ENCODE peak calls at places on chromosomes 16 and 17, in ten cellular contexts. One of them, this sample, is unnamed.

GRCh38 chr16:52621651-52622050 is 74.7 kb upstream of the TOX3 start:
- DNase-seq in tibial nerve: no peak
- DNase-seq in esophagus muscularis mucosa: no peak
- DNase-seq in AG04450: no peak
- DNase-seq in adrenal gland: no peak
- DNase-seq in HCT116: no peak
- DNase-seq in neural progenitor cell: no peak
- DNase-seq in thoracic aorta: no peak
- DNase-seq in fibroblast of lung: no peak
- DNase-seq in A549: no peak
- DNase-seq in this sample: no peak

GRCh38 chr16:72493681-72494415 is 321.9 kb upstream of the PMFBP1 start:
- DNase-seq in tibial nerve: no peak
- DNase-seq in esophagus muscularis mucosa: no peak
- DNase-seq in AG04450: peak
- DNase-seq in adrenal gland: no peak
- DNase-seq in HCT116: no peak
- DNase-seq in neural progenitor cell: no peak
- DNase-seq in thoracic aorta: no peak
- DNase-seq in fibroblast of lung: peak
- DNase-seq in A549: no peak
- DNase-seq in this sample: no peak

GRCh38 chr16:89201467-89202377 is 1.4 kb upstream of the SLC22A31 start:
- DNase-seq in tibial nerve: no peak
- DNase-seq in esophagus muscularis mucosa: no peak
- DNase-seq in AG04450: no peak
- DNase-seq in adrenal gland: peak
- DNase-seq in HCT116: peak
- DNase-seq in neural progenitor cell: peak
- DNase-seq in thoracic aorta: no peak
- DNase-seq in fibroblast of lung: peak
- DNase-seq in A549: peak
- DNase-seq in this sample: no peak

GRCh38 chr17:74529243-74529642 is 2.0 kb downstream of the CD300LB start:
- DNase-seq in tibial nerve: no peak
- DNase-seq in esophagus muscularis mucosa: peak
- DNase-seq in AG04450: no peak
- DNase-seq in adrenal gland: peak
- DNase-seq in HCT116: no peak
- DNase-seq in neural progenitor cell: no peak
- DNase-seq in thoracic aorta: no peak
- DNase-seq in fibroblast of lung: no peak
- DNase-seq in A549: no peak
- DNase-seq in this sample: peak

GRCh38 chr17:5788266-5788900 is 204.1 kb upstream of the NLRP1 start:
- DNase-seq in tibial nerve: no peak
- DNase-seq in esophagus muscularis mucosa: no peak
- DNase-seq in AG04450: no peak
- DNase-seq in adrenal gland: no peak
- DNase-seq in HCT116: no peak
- DNase-seq in neural progenitor cell: no peak
- DNase-seq in thoracic aorta: no peak
- DNase-seq in fibroblast of lung: peak
- DNase-seq in A549: no peak
- DNase-seq in this sample: no peak

GRCh38 chr17:37494401-37494831 is 4.7 kb downstream of the DUSP14 start:
- DNase-seq in tibial nerve: no peak
- DNase-seq in esophagus muscularis mucosa: no peak
- DNase-seq in AG04450: no peak
- DNase-seq in adrenal gland: no peak
- DNase-seq in HCT116: no peak
- DNase-seq in neural progenitor cell: no peak
- DNase-seq in thoracic aorta: no peak
- DNase-seq in fibroblast of lung: peak
- DNase-seq in A549: no peak
- DNase-seq in this sample: no peak

GRCh38 chr17:50015146-50015545 is 20.1 kb upstream of the DLX3 start:
- DNase-seq in tibial nerve: no peak
- DNase-seq in esophagus muscularis mucosa: no peak
- DNase-seq in AG04450: no peak
- DNase-seq in adrenal gland: no peak
- DNase-seq in HCT116: no peak
- DNase-seq in neural progenitor cell: no peak
- DNase-seq in thoracic aorta: no peak
- DNase-seq in fibroblast of lung: no peak
- DNase-seq in A549: no peak
- DNase-seq in this sample: no peak

GRCh38 chr16:15949210-15950166 is at the start of gene ABCC1:
- DNase-seq in tibial nerve: no peak
- DNase-seq in esophagus muscularis mucosa: no peak
- DNase-seq in AG04450: no peak
- DNase-seq in adrenal gland: no peak
- DNase-seq in HCT116: no peak
- DNase-seq in neural progenitor cell: peak
- DNase-seq in thoracic aorta: no peak
- DNase-seq in fibroblast of lung: peak
- DNase-seq in A549: peak
- DNase-seq in this sample: no peak

GRCh38 chr17:21162394-21162775 is 35.6 kb downstream of the DHRS7B start:
- DNase-seq in tibial nerve: no peak
- DNase-seq in esophagus muscularis mucosa: no peak
- DNase-seq in AG04450: no peak
- DNase-seq in adrenal gland: no peak
- DNase-seq in HCT116: no peak
- DNase-seq in neural progenitor cell: no peak
- DNase-seq in thoracic aorta: no peak
- DNase-seq in fibroblast of lung: no peak
- DNase-seq in A549: no peak
- DNase-seq in this sample: no peak

GRCh38 chr17:21160401-21160800 is 33.6 kb downstream of the DHRS7B start:
- DNase-seq in tibial nerve: no peak
- DNase-seq in esophagus muscularis mucosa: no peak
- DNase-seq in AG04450: no peak
- DNase-seq in adrenal gland: no peak
- DNase-seq in HCT116: no peak
- DNase-seq in neural progenitor cell: no peak
- DNase-seq in thoracic aorta: no peak
- DNase-seq in fibroblast of lung: no peak
- DNase-seq in A549: no peak
- DNase-seq in this sample: no peak

GRCh38 chr17:21164226-21165019 is 37.7 kb downstream of the DHRS7B start:
- DNase-seq in tibial nerve: no peak
- DNase-seq in esophagus muscularis mucosa: no peak
- DNase-seq in AG04450: no peak
- DNase-seq in adrenal gland: no peak
- DNase-seq in HCT116: no peak
- DNase-seq in neural progenitor cell: no peak
- DNase-seq in thoracic aorta: no peak
- DNase-seq in fibroblast of lung: no peak
- DNase-seq in A549: no peak
- DNase-seq in this sample: no peak

GRCh38 chr17:21163101-21163500 is 36.3 kb downstream of the DHRS7B start:
- DNase-seq in tibial nerve: no peak
- DNase-seq in esophagus muscularis mucosa: no peak
- DNase-seq in AG04450: no peak
- DNase-seq in adrenal gland: no peak
- DNase-seq in HCT116: no peak
- DNase-seq in neural progenitor cell: no peak
- DNase-seq in thoracic aorta: no peak
- DNase-seq in fibroblast of lung: no peak
- DNase-seq in A549: no peak
- DNase-seq in this sample: no peak

GRCh38 chr17:21161498-21162393 is 35.0 kb downstream of the DHRS7B start:
- DNase-seq in tibial nerve: no peak
- DNase-seq in esophagus muscularis mucosa: no peak
- DNase-seq in AG04450: no peak
- DNase-seq in adrenal gland: no peak
- DNase-seq in HCT116: no peak
- DNase-seq in neural progenitor cell: no peak
- DNase-seq in thoracic aorta: no peak
- DNase-seq in fibroblast of lung: peak
- DNase-seq in A549: peak
- DNase-seq in this sample: no peak
- H3K27ac ChIP-seq in tibial nerve: peak
- H3K27ac ChIP-seq in esophagus muscularis mucosa: peak
- H3K27ac ChIP-seq in AG04450: no peak
- H3K27ac ChIP-seq in adrenal gland: peak
- H3K27ac ChIP-seq in HCT116: no peak
- H3K27ac ChIP-seq in neural progenitor cell: no peak
- H3K27ac ChIP-seq in thoracic aorta: peak
- H3K27ac ChIP-seq in fibroblast of lung: peak
- H3K27ac ChIP-seq in A549: peak
- H3K27ac ChIP-seq in this sample: peak

GRCh38 chr16:57486858-57487834 is 853 bp upstream of the DOK4 start:
- DNase-seq in tibial nerve: no peak
- DNase-seq in esophagus muscularis mucosa: no peak
- DNase-seq in AG04450: no peak
- DNase-seq in adrenal gland: no peak
- DNase-seq in HCT116: no peak
- DNase-seq in neural progenitor cell: no peak
- DNase-seq in thoracic aorta: no peak
- DNase-seq in fibroblast of lung: no peak
- DNase-seq in A549: no peak
- DNase-seq in this sample: no peak
- H3K4me3 ChIP-seq in tibial nerve: peak
- H3K4me3 ChIP-seq in esophagus muscularis mucosa: peak
- H3K4me3 ChIP-seq in AG04450: peak
- H3K4me3 ChIP-seq in adrenal gland: peak
- H3K4me3 ChIP-seq in HCT116: peak
- H3K4me3 ChIP-seq in neural progenitor cell: no peak
- H3K4me3 ChIP-seq in thoracic aorta: peak
- H3K4me3 ChIP-seq in fibroblast of lung: peak
- H3K4me3 ChIP-seq in A549: no peak
- H3K4me3 ChIP-seq in this sample: peak

GRCh38 chr16:27639588-27640276 is 89.8 kb downstream of the KATNIP start:
- DNase-seq in tibial nerve: no peak
- DNase-seq in esophagus muscularis mucosa: no peak
- DNase-seq in AG04450: peak
- DNase-seq in adrenal gland: peak
- DNase-seq in HCT116: peak
- DNase-seq in neural progenitor cell: peak
- DNase-seq in thoracic aorta: no peak
- DNase-seq in fibroblast of lung: peak
- DNase-seq in A549: peak
- DNase-seq in this sample: no peak

GRCh38 chr16:27640277-27640600 is 90.3 kb downstream of the KATNIP start:
- DNase-seq in tibial nerve: no peak
- DNase-seq in esophagus muscularis mucosa: no peak
- DNase-seq in AG04450: no peak
- DNase-seq in adrenal gland: no peak
- DNase-seq in HCT116: no peak
- DNase-seq in neural progenitor cell: no peak
- DNase-seq in thoracic aorta: no peak
- DNase-seq in fibroblast of lung: peak
- DNase-seq in A549: no peak
- DNase-seq in this sample: no peak

GRCh38 chr16:27644165-27644564 is 94.2 kb downstream of the KATNIP start:
- DNase-seq in tibial nerve: no peak
- DNase-seq in esophagus muscularis mucosa: no peak
- DNase-seq in AG04450: no peak
- DNase-seq in adrenal gland: no peak
- DNase-seq in HCT116: no peak
- DNase-seq in neural progenitor cell: no peak
- DNase-seq in thoracic aorta: no peak
- DNase-seq in fibroblast of lung: no peak
- DNase-seq in A549: no peak
- DNase-seq in this sample: no peak

GRCh38 chr16:27641260-27641659 is 91.3 kb downstream of the KATNIP start:
- DNase-seq in tibial nerve: no peak
- DNase-seq in esophagus muscularis mucosa: no peak
- DNase-seq in AG04450: no peak
- DNase-seq in adrenal gland: no peak
- DNase-seq in HCT116: no peak
- DNase-seq in neural progenitor cell: no peak
- DNase-seq in thoracic aorta: no peak
- DNase-seq in fibroblast of lung: no peak
- DNase-seq in A549: peak
- DNase-seq in this sample: no peak

GRCh38 chr16:27642753-27643152 is 92.8 kb downstream of the KATNIP start:
- DNase-seq in tibial nerve: no peak
- DNase-seq in esophagus muscularis mucosa: no peak
- DNase-seq in AG04450: no peak
- DNase-seq in adrenal gland: no peak
- DNase-seq in HCT116: peak
- DNase-seq in neural progenitor cell: peak
- DNase-seq in thoracic aorta: no peak
- DNase-seq in fibroblast of lung: peak
- DNase-seq in A549: peak
- DNase-seq in this sample: no peak
- TF ChIP-seq CTCF in tibial nerve: no peak
- TF ChIP-seq CTCF in esophagus muscularis mucosa: peak
- TF ChIP-seq CTCF in AG04450: no peak
- TF ChIP-seq CTCF in adrenal gland: no peak
- TF ChIP-seq CTCF in HCT116: no peak
- TF ChIP-seq CTCF in neural progenitor cell: peak
- TF ChIP-seq CTCF in thoracic aorta: no peak
- TF ChIP-seq CTCF in fibroblast of lung: peak
- TF ChIP-seq CTCF in A549: no peak
- TF ChIP-seq CTCF in this sample: no peak

GRCh38 chr16:50928065-50928464 is 186.2 kb downstream of the CYLD start:
- DNase-seq in tibial nerve: no peak
- DNase-seq in esophagus muscularis mucosa: no peak
- DNase-seq in AG04450: no peak
- DNase-seq in adrenal gland: no peak
- DNase-seq in HCT116: no peak
- DNase-seq in neural progenitor cell: no peak
- DNase-seq in thoracic aorta: no peak
- DNase-seq in fibroblast of lung: no peak
- DNase-seq in A549: no peak
- DNase-seq in this sample: no peak

GRCh38 chr16:50924759-50925545 is 183.1 kb downstream of the CYLD start:
- DNase-seq in tibial nerve: no peak
- DNase-seq in esophagus muscularis mucosa: no peak
- DNase-seq in AG04450: no peak
- DNase-seq in adrenal gland: no peak
- DNase-seq in HCT116: no peak
- DNase-seq in neural progenitor cell: no peak
- DNase-seq in thoracic aorta: no peak
- DNase-seq in fibroblast of lung: no peak
- DNase-seq in A549: no peak
- DNase-seq in this sample: no peak

DNA sequence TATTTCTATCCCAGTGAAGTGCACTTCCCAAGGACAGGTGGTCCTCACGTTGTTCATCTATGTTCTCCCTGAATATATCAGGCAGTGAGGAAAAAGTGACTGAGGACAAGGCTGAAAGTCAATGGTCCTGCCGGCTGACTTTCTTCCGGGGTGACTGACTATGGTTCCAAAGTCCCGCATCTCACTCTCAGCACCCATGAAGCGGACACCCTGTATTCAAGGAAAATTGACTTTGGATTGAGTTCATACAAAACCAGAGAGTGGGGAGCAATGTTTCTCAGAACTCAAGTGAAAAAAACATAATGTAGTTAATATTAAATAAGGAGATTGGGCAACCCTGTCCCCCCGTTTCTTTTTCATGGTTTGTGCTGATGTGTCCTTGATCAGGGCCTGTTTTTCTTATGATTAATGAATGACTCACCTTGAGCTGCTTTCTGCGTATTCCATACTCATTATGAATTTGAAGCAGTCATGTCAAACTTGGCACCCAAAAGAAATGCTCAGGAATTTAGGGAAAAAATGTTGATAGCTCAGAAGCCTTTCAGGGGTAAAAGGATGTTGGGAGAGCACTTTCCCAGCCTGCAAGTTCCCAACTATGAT is 184.0 kb downstream of the CYLD start:
- DNase-seq in tibial nerve: no peak
- DNase-seq in esophagus muscularis mucosa: no peak
- DNase-seq in AG04450: no peak
- DNase-seq in adrenal gland: no peak
- DNase-seq in HCT116: no peak
- DNase-seq in neural progenitor cell: no peak
- DNase-seq in thoracic aorta: no peak
- DNase-seq in fibroblast of lung: peak
- DNase-seq in A549: no peak
- DNase-seq in this sample: no peak
- H3K27ac ChIP-seq in tibial nerve: no peak
- H3K27ac ChIP-seq in esophagus muscularis mucosa: no peak
- H3K27ac ChIP-seq in AG04450: no peak
- H3K27ac ChIP-seq in adrenal gland: no peak
- H3K27ac ChIP-seq in HCT116: no peak
- H3K27ac ChIP-seq in neural progenitor cell: no peak
- H3K27ac ChIP-seq in thoracic aorta: no peak
- H3K27ac ChIP-seq in fibroblast of lung: no peak
- H3K27ac ChIP-seq in A549: no peak
- H3K27ac ChIP-seq in this sample: no peak